ENCODE peak calls at places on chromosomes 7 and 10, in six cellular contexts. B, G, S, A, V and X are unnamed samples.

GRCh38 chr7:49771427-49772176 is 1.8 kb upstream of the VWC2 start:
- DNase-seq in V (no peak), B (no peak), G (no peak), A (no peak), S (no peak), X (no peak)

GRCh38 chr7:152335900-152336571 is 99.8 kb downstream of the KMT2C start:
- DNase-seq in B (no peak), V (no peak), S (no peak), G (no peak), A (no peak), X (no peak)

GRCh38 chr7:127974611-127975010 is 56.6 kb downstream of the LRRC4 start:
- DNase-seq in B (no peak), A (no peak), S (no peak), V (no peak), G (no peak), X (no peak)

GRCh38 chr10:2888403-2889004 is 178.8 kb upstream of the PFKP start:
- DNase-seq in A (no peak), S (no peak), V (no peak), G (no peak), B (no peak), X (no peak)

GRCh38 chr7:132004528-132004927 is 448.1 kb upstream of the PODXL start:
- DNase-seq in A (no peak), G (no peak), B (no peak), S (no peak), V (no peak), X (no peak)

GRCh38 chr10:126598009-126598408 is 72.5 kb downstream of the C10orf90 start:
- DNase-seq in A (peak), V (peak), G (no peak), B (no peak), S (peak), X (no peak)

GRCh38 chr7:105861252-105861651 is 15.1 kb downstream of the ATXN7L1 start:
- DNase-seq in G (no peak), S (no peak), V (no peak), A (no peak), B (no peak), X (no peak)

GRCh38 chr7:7517661-7518236 is 17.9 kb downstream of the COL28A1 start:
- DNase-seq in V (no peak), A (no peak), B (no peak), S (no peak), G (no peak), X (no peak)

GRCh38 chr10:10010397-10010796 is 1007.3 kb upstream of the CELF2 start:
- DNase-seq in S (no peak), B (no peak), G (no peak), A (no peak), V (no peak), X (no peak)

GRCh38 chr7:139937685-139938084 is 108.6 kb downstream of the TBXAS1 start:
- DNase-seq in A (no peak), S (no peak), G (no peak), B (no peak), V (no peak), X (no peak)

GRCh38 chr7:139942686-139943085 is 113.6 kb downstream of the TBXAS1 start:
- DNase-seq in S (no peak), B (no peak), A (no peak), V (no peak), G (no peak), X (no peak)

GRCh38 chr7:139941866-139942265 is 112.8 kb downstream of the TBXAS1 start:
- DNase-seq in V (no peak), B (no peak), S (no peak), A (no peak), G (no peak), X (no peak)

GRCh38 chr7:139943391-139943790 is 114.3 kb downstream of the TBXAS1 start:
- DNase-seq in S (no peak), G (no peak), A (no peak), B (no peak), V (no peak), X (no peak)

DNA sequence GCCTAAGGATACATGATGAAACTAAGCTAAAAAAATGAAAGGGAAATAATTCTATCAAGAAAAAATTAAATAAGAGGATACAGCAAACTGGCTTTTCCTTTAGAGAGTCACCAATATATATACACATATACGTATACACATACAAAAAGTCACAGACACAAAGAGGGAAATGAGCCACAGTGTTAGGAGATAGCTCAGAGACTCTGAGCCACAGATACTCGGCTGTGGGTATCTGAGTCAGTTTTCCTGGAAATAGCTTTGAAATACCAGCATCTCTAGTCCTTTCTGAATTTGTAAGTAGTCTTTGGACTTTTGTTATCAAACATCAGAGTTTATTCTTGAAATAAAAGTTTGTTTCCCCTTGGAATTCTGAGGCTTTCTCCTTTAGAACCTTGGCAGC is 111.8 kb downstream of the TBXAS1 start:
- DNase-seq in G (no peak), S (no peak), B (no peak), V (no peak), A (no peak), X (no peak)
- H3K4me3 ChIP-seq in G (no peak), S (no peak), B (no peak), V (no peak), A (no peak), X (no peak)

DNA sequence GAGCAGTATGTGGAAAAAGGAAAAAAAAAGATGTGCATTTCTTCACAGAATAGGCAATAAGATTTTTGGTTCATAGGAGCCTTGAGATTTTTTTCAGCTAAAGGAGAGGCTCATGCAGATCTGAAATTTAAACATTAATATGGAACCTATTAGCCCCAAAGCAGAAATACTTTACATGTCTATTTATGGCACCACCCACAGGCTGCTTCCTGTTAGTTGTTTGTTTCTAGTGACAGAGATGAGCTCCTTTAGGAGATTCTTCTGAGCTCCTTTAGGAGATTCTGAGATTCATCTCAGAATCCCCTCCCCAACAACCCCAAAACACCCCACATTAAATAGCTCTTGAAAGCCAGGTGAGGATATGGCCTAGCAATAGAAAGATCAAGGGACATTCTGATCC is 27.9 kb upstream of the HPS1 start:
- DNase-seq in B (no peak), V (no peak), G (no peak), S (no peak), A (no peak), X (no peak)
- TF ChIP-seq CTCF in B (no peak), V (no peak), G (no peak), S (no peak), A (no peak), X (no peak)

GRCh38 chr7:55951637-55952351 is at the start of gene MRPS17:
- DNase-seq in S (peak), A (peak), V (peak), B (peak), G (peak), X (peak)
- TF ChIP-seq EP300 in S (peak), A (no peak), V (no peak), B (no peak), G (peak), X (no peak)

GRCh38 chr10:131739201-131739600 is 161.6 kb upstream of the PPP2R2D start:
- DNase-seq in B (peak), V (no peak), S (no peak), G (no peak), A (no peak), X (no peak)
- H3K4me3 ChIP-seq in B (no peak), V (no peak), S (no peak), G (no peak), A (no peak), X (no peak)

GRCh38 chr10:31935678-31936077 is 7.0 kb upstream of the ARHGAP12 start:
- DNase-seq in B (no peak), S (no peak), G (no peak), V (no peak), A (no peak), X (no peak)

GRCh38 chr10:31937371-31937770 is 8.7 kb upstream of the ARHGAP12 start:
- DNase-seq in G (no peak), B (no peak), A (no peak), S (no peak), V (no peak), X (no peak)

GRCh38 chr10:31932838-31933237 is 4.2 kb upstream of the ARHGAP12 start:
- DNase-seq in V (no peak), A (no peak), S (no peak), G (no peak), B (no peak), X (no peak)

GRCh38 chr10:31936933-31937332 is 8.3 kb upstream of the ARHGAP12 start:
- DNase-seq in A (no peak), S (no peak), G (no peak), B (no peak), V (no peak), X (no peak)

DNA sequence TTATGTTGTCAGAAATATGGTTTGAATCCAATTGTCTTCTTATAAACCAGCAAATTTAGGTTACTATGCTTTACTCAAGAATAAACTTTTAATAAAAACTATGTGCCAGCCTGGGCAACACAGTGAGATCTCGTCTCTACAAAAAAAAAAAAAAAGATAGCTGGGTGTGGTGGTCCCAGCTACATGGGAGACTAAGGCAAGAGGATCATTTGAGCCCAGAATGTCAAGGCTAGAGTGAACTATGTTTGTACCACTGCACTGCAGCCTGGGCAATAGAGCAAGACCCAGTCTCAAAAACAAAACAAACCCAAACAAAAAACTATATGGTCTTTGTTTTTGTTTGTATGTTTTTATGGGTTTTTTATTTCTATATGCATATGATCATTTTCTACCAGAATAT is 7.5 kb upstream of the ARHGAP12 start:
- DNase-seq in G (no peak), V (no peak), A (no peak), B (no peak), S (no peak), X (no peak)
- TF ChIP-seq CTCF in G (no peak), V (no peak), A (no peak), B (no peak), S (no peak), X (no peak)

DNA sequence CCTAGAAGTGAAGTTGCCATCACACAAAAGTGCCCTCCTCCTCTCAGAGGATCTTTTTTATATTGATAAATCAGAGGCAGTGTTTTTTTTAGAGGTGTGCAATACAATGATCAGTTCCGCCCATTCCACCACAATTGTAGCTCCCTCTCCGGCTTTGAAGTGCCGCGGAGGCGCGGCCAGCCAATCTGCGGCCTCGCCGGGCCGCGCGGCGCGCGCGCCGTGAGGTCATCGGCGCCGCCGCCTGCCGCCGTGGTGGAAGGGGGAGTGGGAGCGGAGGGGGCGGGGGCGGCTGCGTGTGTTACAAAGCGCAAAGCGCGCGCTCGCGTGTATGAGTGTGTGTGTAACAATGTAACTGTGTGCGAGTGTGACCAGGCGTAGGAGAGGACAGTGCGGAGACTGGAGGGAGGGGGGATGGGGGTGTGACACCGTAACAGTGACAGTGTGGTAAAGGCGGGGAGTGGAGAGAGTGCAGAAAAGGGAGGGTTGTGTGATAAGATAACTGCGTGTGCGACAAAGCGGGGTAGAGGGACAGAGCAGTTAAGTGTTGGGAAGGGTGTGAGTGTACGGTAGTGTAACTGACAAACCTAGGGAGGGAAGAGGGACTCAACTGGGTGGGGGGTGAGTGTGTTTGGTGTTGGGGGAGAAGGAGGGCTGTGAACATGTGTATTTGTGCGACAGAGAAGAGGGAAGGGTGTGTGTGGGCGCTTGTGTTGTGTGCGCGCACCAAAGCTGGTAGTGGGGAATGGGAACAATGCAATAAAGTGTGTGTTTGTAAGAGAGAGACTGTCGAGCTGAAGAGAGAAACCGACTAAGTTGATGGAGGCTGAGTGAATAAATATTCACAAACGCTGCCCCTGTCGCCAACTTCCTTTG is at the start of gene SP8:
- DNase-seq in S (peak), B (no peak), G (no peak), V (no peak), A (no peak), X (no peak)
- TF ChIP-seq EP300 in S (peak), B (no peak), G (no peak), V (no peak), A (no peak), X (no peak)

GRCh38 chr7:156028521-156028920 is 216.3 kb upstream of the SHH start:
- DNase-seq in B (no peak), V (no peak), S (peak), A (peak), G (no peak), X (no peak)

GRCh38 chr7:156029460-156030007 is 217.3 kb upstream of the SHH start:
- DNase-seq in A (peak), S (peak), G (no peak), V (no peak), B (no peak), X (no peak)

GRCh38 chr7:156026076-156027002 is 214.1 kb upstream of the SHH start:
- DNase-seq in V (no peak), S (peak), A (peak), B (no peak), G (no peak), X (no peak)

GRCh38 chr7:156025675-156026074 is 213.4 kb upstream of the SHH start:
- DNase-seq in B (no peak), S (peak), V (no peak), A (peak), G (no peak), X (no peak)

GRCh38 chr7:156027821-156028220 is 215.6 kb upstream of the SHH start:
- DNase-seq in A (peak), V (no peak), G (no peak), S (no peak), B (no peak), X (no peak)
- H3K4me3 ChIP-seq in A (no peak), V (no peak), G (no peak), S (no peak), B (no peak), X (no peak)